ENCODE peak calls at places on chromosomes 3 and 15, in five cellular contexts. O is SJSA1, S is heart right ventricle, W is neural progenitor cell, J is IMR-90. L is an unnamed sample.

GRCh38 chr3:127409421-127410136 is 121.7 kb upstream of the PRR20G start:
- DNase-seq in O (peak; percentile 23), S (no peak), W (no peak), J (no peak), L (peak; percentile 42)

GRCh38 chr15:71116942-71117341 is 1.7 kb downstream of the THSD4 start:
- DNase-seq in O (no peak), S (peak; percentile 40), W (no peak), J (no peak), L (no peak)

GRCh38 chr3:130850044-130850797 is 43.7 kb upstream of the ATP2C1 start:
- DNase-seq in O (peak; percentile 57), S (no peak), W (no peak), J (peak; percentile 46), L (peak; percentile 26)

GRCh38 chr3:194575484-194576210 is 57.6 kb downstream of the TMEM44 start:
- DNase-seq in O (no peak), S (peak; percentile 32), W (no peak), J (peak; percentile 64), L (peak; percentile 73)

GRCh38 chr3:129182390-129183180 is 1.1 kb downstream of the CNBP start:
- DNase-seq in O (no peak), S (no peak), W (peak; percentile 12), J (peak; percentile 50), L (no peak)

GRCh38 chr15:23645379-23646164 is 2.1 kb downstream of the MAGEL2 start:
- DNase-seq in O (no peak), S (no peak), W (peak; percentile 64), J (no peak), L (no peak)

GRCh38 chr3:155382396-155383042 is 89.0 kb upstream of the STRIT1 start:
- DNase-seq in O (peak; percentile 72), S (peak; percentile 77), W (peak; percentile 91), J (peak; percentile 42), L (peak; percentile 67)

GRCh38 chr3:77236118-77236517 is 196.2 kb downstream of the ROBO2 start:
- DNase-seq in O (no peak), S (no peak), W (no peak), J (no peak), L (no peak)

GRCh38 chr15:66573348-66573718 is 7.5 kb upstream of the LCTL start:
- DNase-seq in O (no peak), S (no peak), W (no peak), J (no peak), L (no peak)

GRCh38 chr3:90080988-90081387 is 973.6 kb downstream of the EPHA3 start:
- DNase-seq in O (no peak), S (no peak), W (peak; percentile 40), J (no peak), L (no peak)

GRCh38 chr3:73740041-73740440 is 115.3 kb upstream of the PDZRN3 start:
- DNase-seq in O (no peak), S (no peak), W (no peak), J (peak; percentile 83), L (no peak)

GRCh38 chr3:178193846-178194245 is 342.4 kb upstream of the KCNMB2 start:
- DNase-seq in O (no peak), S (no peak), W (no peak), J (no peak), L (no peak)

GRCh38 chr15:89611317-89611716 is 36.0 kb downstream of the TICRR start:
- DNase-seq in O (no peak), S (no peak), W (no peak), J (no peak), L (no peak)

GRCh38 chr3:9916346-9916733 is 558 bp upstream of the IL17RC start:
- DNase-seq in O (no peak), S (no peak), W (peak; percentile 15), J (peak; percentile 48), L (no peak)

GRCh38 chr3:153853163-153853562 is 268.0 kb upstream of the ARHGEF26 start:
- DNase-seq in O (no peak), S (no peak), W (no peak), J (no peak), L (no peak)

GRCh38 chr3:190696777-190697501 is 165.6 kb downstream of the GMNC start:
- DNase-seq in O (no peak), S (no peak), W (peak; percentile 47), J (peak; percentile 40), L (no peak)

GRCh38 chr3:14124223-14124614 is 451 bp downstream of the CHCHD4 start:
- DNase-seq in O (no peak), S (peak; percentile 65), W (no peak), J (no peak), L (peak; percentile 70)

GRCh38 chr3:126438746-126439145 is 36.9 kb downstream of the ZXDC start:
- DNase-seq in O (no peak), S (no peak), W (no peak), J (no peak), L (no peak)

GRCh38 chr15:52080031-52080430 is 32.5 kb downstream of the BCL2L10 start:
- DNase-seq in O (no peak), S (no peak), W (no peak), J (no peak), L (no peak)

GRCh38 chr3:158801200-158801599 is 654 bp upstream of the MFSD1 start:
- DNase-seq in O (no peak), S (no peak), W (peak; percentile 43), J (no peak), L (no peak)

GRCh38 chr3:9080165-9080564 is 116.9 kb upstream of the RAD18 start:
- DNase-seq in O (no peak), S (no peak), W (no peak), J (peak; percentile 23), L (no peak)

GRCh38 chr15:33987444-33987843 is 19.1 kb downstream of the CHRM5 start:
- DNase-seq in O (no peak), S (no peak), W (no peak), J (no peak), L (no peak)

GRCh38 chr3:104102386-104102785 is 1264.3 kb upstream of the ALCAM start:
- DNase-seq in O (no peak), S (no peak), W (peak; percentile 64), J (peak; percentile 55), L (no peak)

GRCh38 chr3:75001330-75001729 is 386.9 kb upstream of the CNTN3 start:
- DNase-seq in O (no peak), S (no peak), W (no peak), J (peak; percentile 4), L (no peak)

DNA sequence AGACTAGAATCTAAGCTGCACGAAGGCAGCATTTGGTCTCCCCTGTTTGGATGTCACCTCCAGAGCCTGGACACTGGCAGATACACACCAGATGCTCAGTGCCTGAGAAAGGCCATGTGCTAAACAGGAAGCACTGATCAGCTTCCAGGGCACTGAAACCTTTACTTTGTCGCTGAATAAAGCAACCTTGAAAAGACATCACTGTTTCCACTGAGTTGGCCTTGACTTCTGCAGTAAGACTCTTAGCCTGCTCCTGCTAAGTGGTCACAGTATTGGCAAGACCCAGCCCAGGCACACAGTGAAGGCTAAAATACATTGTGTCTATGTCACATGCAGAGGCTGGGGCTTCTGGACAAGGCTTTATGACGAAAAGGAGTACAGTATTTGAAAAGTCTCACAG is 104.3 kb upstream of the ICE2 start:
- DNase-seq in O (no peak), S (no peak), W (no peak), J (no peak), L (no peak)
- H3K4me1 ChIP-seq in O (no peaks in the 10 kb centered on the region), S (peaks cover 2% of the 10 kb centered on the region), W (peaks cover 20% of the 10 kb centered on the region), J (peaks cover 23% of the 10 kb centered on the region), L (no peaks in the 10 kb centered on the region)

GRCh38 chr3:114005406-114005987 is 50.8 kb downstream of the CCDC191 start:
- DNase-seq in O (no peak), S (no peak), W (no peak), J (no peak), L (no peak)

GRCh38 chr3:114014211-114014610 is 42.1 kb downstream of the CCDC191 start:
- DNase-seq in O (no peak), S (no peak), W (no peak), J (no peak), L (no peak)

GRCh38 chr3:114011059-114011797 is 45.1 kb downstream of the CCDC191 start:
- DNase-seq in O (no peak), S (no peak), W (no peak), J (no peak), L (no peak)
- H3K27ac ChIP-seq in O (no peak overlapping the region), S (no peak overlapping the region), W (no peak overlapping the region), J (no peak overlapping the region), L (no peak overlapping the region)

GRCh38 chr3:181919375-181919774 is 207.7 kb downstream of the SOX2 start:
- DNase-seq in O (no peak), S (no peak), W (no peak), J (no peak), L (no peak)
- H3K4me1 ChIP-seq in O (peaks cover 60% of the 10 kb centered on the region), S (no peaks in the 10 kb centered on the region), W (peaks cover 48% of the 10 kb centered on the region), J (no peaks in the 10 kb centered on the region), L (no peaks in the 10 kb centered on the region)

GRCh38 chr15:48477795-48478360 is 146.6 kb downstream of the DUT start:
- DNase-seq in O (no peak), S (no peak), W (no peak), J (no peak), L (no peak)
- H3K27ac ChIP-seq in O (no peak overlapping the region), S (no peak overlapping the region), W (no peak overlapping the region), J (no peak overlapping the region), L (peak overlapping the region; percentile 3)

GRCh38 chr3:48185129-48185528 is 3.1 kb downstream of the CDC25A start:
- DNase-seq in O (no peak), S (no peak), W (no peak), J (no peak), L (no peak)
- H3K4me1 ChIP-seq in O (peaks cover 11% of the 10 kb centered on the region), S (peaks cover 6% of the 10 kb centered on the region), W (peaks cover 23% of the 10 kb centered on the region), J (peaks cover 2% of the 10 kb centered on the region), L (peaks cover 12% of the 10 kb centered on the region)

GRCh38 chr3:57810048-57810447 is 53.9 kb downstream of the SLMAP start:
- DNase-seq in O (no peak), S (no peak), W (no peak), J (no peak), L (no peak)
- H3K27ac ChIP-seq in O (no peak overlapping the region), S (no peak overlapping the region), W (no peak overlapping the region), J (no peak overlapping the region), L (no peak overlapping the region)

DNA sequence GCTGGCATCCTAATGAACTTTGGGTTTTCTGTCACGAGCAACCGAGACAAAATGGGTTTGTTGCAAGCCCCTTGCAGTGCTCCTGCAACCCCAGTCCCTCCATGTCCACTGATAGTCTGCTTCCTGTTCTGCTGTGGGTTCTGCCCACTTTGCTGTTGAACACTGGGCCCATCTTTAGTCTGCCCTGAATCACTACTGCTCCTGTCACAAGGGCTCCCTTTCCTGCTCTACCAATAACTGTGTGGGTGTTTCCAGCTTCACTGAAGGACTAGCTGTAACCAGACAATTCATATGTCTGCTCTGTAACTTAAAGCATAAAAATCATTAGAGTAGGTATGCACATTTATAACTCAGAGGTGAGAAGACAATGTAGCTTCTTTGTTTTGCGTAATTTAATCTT is 12.7 kb upstream of the OXSR1 start:
- DNase-seq in O (no peak), S (no peak), W (no peak), J (no peak), L (no peak)
- H3K4me1 ChIP-seq in O (no peaks in the 10 kb centered on the region), S (no peaks in the 10 kb centered on the region), W (no peaks in the 10 kb centered on the region), J (no peaks in the 10 kb centered on the region), L (no peaks in the 10 kb centered on the region)

L was measured in tibial artery.